ENCODE peak calls at places on chromosomes 4 and X, in five cellular contexts. T, J, Q, M and H are unnamed samples.

GRCh38 chr4:27635936-27636913 is 775.6 kb downstream of the STIM2 start:
- DNase-seq in T (no peak), J (no peak), Q (no peak), M (no peak), H (no peak)

GRCh38 chr4:31366041-31366440 is 645.9 kb downstream of the PCDH7 start:
- DNase-seq in T (no peak), J (no peak), Q (no peak), M (no peak), H (no peak)

GRCh38 chr4:56424697-56425514 is 10.5 kb downstream of the PPAT start:
- DNase-seq in T (no peak), J (peak; percentile 32), Q (no peak), M (no peak), H (no peak)

GRCh38 chr4:86924805-86925204 is 10.0 kb upstream of the AFF1 start:
- DNase-seq in T (no peak), J (no peak), Q (no peak), M (no peak), H (no peak)

GRCh38 chr4:11814758-11815157 is 386.1 kb upstream of the HS3ST1 start:
- DNase-seq in T (no peak), J (no peak), Q (no peak), M (no peak), H (no peak)

GRCh38 chrX:110491846-110492620 is 133.4 kb downstream of the RTL9 start:
- DNase-seq in T (no peak), J (no peak), Q (no peak), M (no peak), H (no peak)

GRCh38 chrX:136115124-136115908 is 32.0 kb upstream of the FHL1 start:
- DNase-seq in T (no peak), J (no peak), Q (no peak), M (no peak), H (no peak)

GRCh38 chr4:141350122-141350904 is 129.6 kb downstream of the ZNF330 start:
- DNase-seq in T (peak; percentile 66), J (peak; percentile 45), Q (no peak), M (no peak), H (peak; percentile 73)

GRCh38 chrX:130162094-130162493 is 3.5 kb downstream of the AIFM1 start:
- DNase-seq in T (no peak), J (no peak), Q (no peak), M (no peak), H (no peak)

GRCh38 chrX:43703211-43703791 is 47.2 kb downstream of the MAOA start:
- DNase-seq in T (no peak), J (no peak), Q (no peak), M (no peak), H (no peak)

GRCh38 chr4:2416564-2417195 is 1.8 kb downstream of the ZFYVE28 start:
- DNase-seq in T (no peak), J (peak; percentile 45), Q (peak; percentile 22), M (peak; percentile 53), H (no peak)

GRCh38 chr4:152382057-152382785 is 153.7 kb downstream of the FBXW7 start:
- DNase-seq in T (no peak), J (no peak), Q (no peak), M (no peak), H (no peak)

GRCh38 chr4:38805530-38806145 is 1.0 kb upstream of the TLR1 start:
- DNase-seq in T (no peak), J (no peak), Q (no peak), M (peak; percentile 57), H (no peak)

GRCh38 chrX:12981880-12982279 is 7.0 kb downstream of the TMSB4X start:
- DNase-seq in T (no peak), J (no peak), Q (no peak), M (no peak), H (no peak)

GRCh38 chrX:23344904-23345271 is 10.2 kb downstream of the PTCHD1 start:
- DNase-seq in T (no peak), J (no peak), Q (no peak), M (no peak), H (no peak)

GRCh38 chr4:90419124-90419711 is 292.0 kb downstream of the CCSER1 start:
- DNase-seq in T (no peak), J (no peak), Q (no peak), M (no peak), H (no peak)

GRCh38 chrX:48899078-48899410 is 1.3 kb downstream of the PQBP1 start:
- DNase-seq in T (no peak), J (no peak), Q (no peak), M (no peak), H (no peak)

GRCh38 chrX:116232833-116233232 is 62.3 kb downstream of the AGTR2 start:
- DNase-seq in T (no peak), J (no peak), Q (no peak), M (no peak), H (no peak)

DNA sequence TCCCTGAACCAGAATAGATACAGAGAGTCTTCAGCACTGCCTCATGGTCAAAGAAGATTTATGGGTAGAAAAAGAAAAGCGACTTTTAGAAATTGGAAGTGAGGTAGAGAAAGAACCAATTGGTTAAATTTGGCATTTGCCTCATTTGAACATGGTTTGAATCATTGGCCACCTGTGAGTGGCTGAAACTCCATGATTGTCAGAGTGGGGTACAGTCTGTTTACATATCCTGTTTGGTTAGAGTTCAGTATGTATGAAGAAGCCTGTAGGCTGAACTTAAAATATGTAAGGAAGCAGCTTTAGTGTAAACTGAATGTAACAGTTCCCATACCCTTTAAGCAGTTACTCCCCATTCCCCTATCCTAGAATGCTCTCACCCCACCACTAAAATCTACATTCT is 76.0 kb upstream of the CTSO start:
- DNase-seq in T (no peak), J (no peak), Q (no peak), M (no peak), H (no peak)
- H3K27ac ChIP-seq in T (no peak overlapping the region), J (no peak overlapping the region), Q (no peak overlapping the region), M (no peak overlapping the region), H (no peak overlapping the region)

GRCh38 chr4:7857238-7857701 is 82.4 kb downstream of the AFAP1 start:
- DNase-seq in T (no peak), J (no peak), Q (no peak), M (no peak), H (no peak)
- H3K27ac ChIP-seq in T (peak overlapping the region; percentile 45), J (peak overlapping the region; percentile 60), Q (no peak overlapping the region), M (no peak overlapping the region), H (no peak overlapping the region)

GRCh38 chr4:184357164-184357563 is 117.2 kb downstream of the IRF2 start:
- DNase-seq in T (no peak), J (no peak), Q (no peak), M (no peak), H (no peak)

GRCh38 chr4:184352891-184353290 is 121.5 kb downstream of the IRF2 start:
- DNase-seq in T (no peak), J (no peak), Q (no peak), M (no peak), H (no peak)

GRCh38 chr4:184356366-184356765 is 118.0 kb downstream of the IRF2 start:
- DNase-seq in T (no peak), J (no peak), Q (no peak), M (no peak), H (no peak)

GRCh38 chr4:184355857-184356256 is 118.5 kb downstream of the IRF2 start:
- DNase-seq in T (no peak), J (no peak), Q (no peak), M (no peak), H (no peak)

GRCh38 chr4:184355111-184355604 is 119.2 kb downstream of the IRF2 start:
- DNase-seq in T (peak; percentile 80), J (no peak), Q (no peak), M (no peak), H (no peak)
- H3K27ac ChIP-seq in T (peak overlapping the region; percentile 16), J (peak overlapping the region; percentile 69), Q (no peak overlapping the region), M (peak overlapping the region; percentile 70), H (peak overlapping the region; percentile 53)

GRCh38 chr4:118869808-118870342 is 18.8 kb upstream of the SYNPO2 start:
- DNase-seq in T (no peak), J (no peak), Q (no peak), M (no peak), H (no peak)
- H3K27ac ChIP-seq in T (no peak overlapping the region), J (no peak overlapping the region), Q (no peak overlapping the region), M (no peak overlapping the region), H (no peak overlapping the region)

DNA sequence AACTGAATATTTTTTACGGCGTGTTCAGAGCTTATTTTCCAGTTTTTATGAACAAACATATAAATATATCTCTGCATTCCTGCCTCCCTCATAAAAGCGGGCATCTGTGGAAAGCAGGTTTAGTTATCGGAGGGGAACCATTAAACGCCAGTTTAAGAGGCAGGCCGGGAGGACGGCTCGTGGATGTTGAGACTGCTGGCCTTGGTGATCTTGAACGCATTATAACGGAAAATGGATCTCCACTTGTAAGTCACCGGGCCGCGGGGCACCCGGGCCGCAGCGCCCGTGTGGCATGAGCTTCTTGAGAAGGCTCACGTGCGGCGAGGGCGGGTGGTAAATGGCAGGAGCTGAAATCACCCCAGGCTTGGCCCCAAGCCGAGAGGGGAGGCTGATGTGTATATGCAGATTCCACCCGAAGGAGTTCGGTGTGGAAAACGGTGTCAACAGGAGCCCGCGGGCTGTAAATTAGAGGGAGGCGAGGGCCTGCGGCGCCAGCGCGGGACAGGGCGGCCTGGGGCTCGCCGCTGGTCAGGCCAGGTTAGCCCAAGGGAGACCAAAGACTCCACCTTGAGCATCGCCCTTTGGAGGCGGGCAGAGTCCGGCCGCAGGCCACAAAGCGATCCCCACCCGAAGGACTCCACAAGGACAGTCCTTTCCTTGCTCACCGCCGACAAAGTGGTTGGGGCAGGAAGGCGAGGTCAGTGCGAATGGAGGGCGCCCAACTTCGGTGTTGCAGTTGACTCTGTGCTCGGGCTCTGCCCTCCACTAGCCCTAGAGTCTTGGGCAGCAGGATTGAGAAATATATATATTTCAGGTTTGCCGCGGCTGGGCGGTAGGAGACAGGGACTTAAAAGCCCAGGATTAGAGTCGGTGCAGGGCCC is 1.3 kb upstream of the HAND2 start:
- DNase-seq in T (no peak), J (no peak), Q (no peak), M (no peak), H (no peak)
- H3K27ac ChIP-seq in T (no peak overlapping the region), J (peak overlapping the region; percentile 92), Q (no peak overlapping the region), M (no peak overlapping the region), H (peak overlapping the region; percentile 61)

GRCh38 chr4:147927377-147928137 is 195.7 kb downstream of the ARHGAP10 start:
- DNase-seq in T (no peak), J (no peak), Q (no peak), M (no peak), H (no peak)

GRCh38 chr4:147923854-147924253 is 192.0 kb downstream of the ARHGAP10 start:
- DNase-seq in T (no peak), J (no peak), Q (no peak), M (no peak), H (no peak)

GRCh38 chr4:147928400-147928799 is 196.5 kb downstream of the ARHGAP10 start:
- DNase-seq in T (no peak), J (no peak), Q (no peak), M (no peak), H (no peak)

GRCh38 chr4:147924604-147925412 is 192.9 kb downstream of the ARHGAP10 start:
- DNase-seq in T (no peak), J (peak; percentile 31), Q (no peak), M (no peak), H (no peak)
- H3K27ac ChIP-seq in T (no peak overlapping the region), J (no peak overlapping the region), Q (no peak overlapping the region), M (no peak overlapping the region), H (no peak overlapping the region)